ENCODE peak calls at places on chromosomes 1 and 21, in nine cellular contexts. X is cardiac muscle cell; L is naive thymus-derived CD4-positive, alpha-beta T cell; W is uterus; P is fibroblast of lung; B is dorsolateral prefrontal cortex; O is CD4-positive, alpha-beta T cell; R is small intestine; N is lower lobe of right lung. U is an unnamed sample. For H3K27me3, the result is how much of the 10 kb centered on the place peaks cover.

GRCh38 chr1:229758101-229759036 is 132.3 kb downstream of the URB2 start:
- DNase-seq in X (no peak), L (no peak), W (no peak), P (no peak), B (no peak), O (no peak), R (no peak), N (no peak), U (no peak)

GRCh38 chr1:40546957-40547356 is 15.5 kb downstream of the ZNF684 start:
- DNase-seq in X (no peak), L (no peak), W (no peak), P (no peak), B (no peak), O (no peak), R (no peak), N (no peak), U (no peak)

GRCh38 chr1:186050360-186050759 is 316.2 kb downstream of the HMCN1 start:
- DNase-seq in X (no peak), L (no peak), W (no peak), P (peak), B (no peak), O (no peak), R (no peak), N (no peak), U (no peak)

GRCh38 chr1:225651872-225652725 is 824 bp downstream of the ENAH start:
- DNase-seq in X (peak), L (no peak), W (no peak), P (peak), B (peak), O (no peak), R (peak), N (no peak), U (no peak)

GRCh38 chr1:36457691-36458090 is 6.5 kb downstream of the MRPS15 start:
- DNase-seq in X (no peak), L (no peak), W (no peak), P (no peak), B (no peak), O (no peak), R (no peak), N (no peak), U (no peak)

GRCh38 chr1:35808376-35809155 is 750 bp downstream of the AGO4 start:
- DNase-seq in X (peak), L (no peak), W (peak), P (peak), B (peak), O (no peak), R (no peak), N (peak), U (peak)

GRCh38 chr1:208142632-208143390 is 101.4 kb downstream of the PLXNA2 start:
- DNase-seq in X (no peak), L (no peak), W (peak), P (no peak), B (no peak), O (no peak), R (no peak), N (no peak), U (no peak)

GRCh38 chr1:225933072-225933471 is 7.9 kb downstream of the LEFTY2 start:
- DNase-seq in X (no peak), L (no peak), W (no peak), P (peak), B (no peak), O (no peak), R (no peak), N (no peak), U (no peak)

GRCh38 chr1:5938068-5938740 is 54.0 kb downstream of the NPHP4 start:
- DNase-seq in X (no peak), L (no peak), W (no peak), P (peak), B (no peak), O (no peak), R (no peak), N (no peak), U (no peak)

GRCh38 chr1:61742620-61743431 is 546 bp downstream of the PATJ start:
- DNase-seq in X (peak), L (no peak), W (peak), P (peak), B (peak), O (no peak), R (peak), N (peak), U (no peak)

GRCh38 chr1:24793762-24794161 is 48.5 kb downstream of the CLIC4 start:
- DNase-seq in X (no peak), L (no peak), W (no peak), P (peak), B (no peak), O (no peak), R (no peak), N (no peak), U (no peak)

GRCh38 chr1:91440845-91441244 is 36.2 kb upstream of the HFM1 start:
- DNase-seq in X (no peak), L (no peak), W (no peak), P (peak), B (no peak), O (no peak), R (no peak), N (no peak), U (no peak)

GRCh38 chr1:234899041-234899787 is 229.4 kb downstream of the TOMM20 start:
- DNase-seq in X (no peak), L (no peak), W (no peak), P (no peak), B (no peak), O (no peak), R (no peak), N (peak), U (no peak)

GRCh38 chr21:44517175-44517899 is 22.7 kb downstream of the KRTAP10-1 start:
- DNase-seq in X (peak), L (no peak), W (no peak), P (peak), B (no peak), O (no peak), R (peak), N (peak), U (no peak)

GRCh38 chr1:245337829-245338484 is 183.2 kb downstream of the KIF26B start:
- DNase-seq in X (peak), L (no peak), W (no peak), P (peak), B (no peak), O (no peak), R (no peak), N (no peak), U (no peak)

GRCh38 chr1:206685749-206686485 is 1.2 kb downstream of the MAPKAPK2 start:
- DNase-seq in X (peak), L (peak), W (peak), P (peak), B (no peak), O (peak), R (peak), N (peak), U (peak)

GRCh38 chr1:246769306-246769705 is 45.1 kb downstream of the SCCPDH start:
- DNase-seq in X (no peak), L (no peak), W (no peak), P (peak), B (no peak), O (no peak), R (no peak), N (no peak), U (no peak)

GRCh38 chr1:48556161-48556850 is 84.3 kb upstream of the SPATA6 start:
- DNase-seq in X (no peak), L (no peak), W (no peak), P (no peak), B (no peak), O (no peak), R (no peak), N (no peak), U (no peak)

GRCh38 chr1:207983044-207983443 is 72.1 kb upstream of the CD34 start:
- DNase-seq in X (no peak), L (no peak), W (no peak), P (no peak), B (no peak), O (no peak), R (peak), N (no peak), U (no peak)

GRCh38 chr1:17635276-17635675 is 95.8 kb downstream of the ARHGEF10L start:
- DNase-seq in X (no peak), L (no peak), W (no peak), P (no peak), B (peak), O (no peak), R (no peak), N (no peak), U (no peak)

GRCh38 chr1:71390518-71390917 is 309.7 kb upstream of the ZRANB2 start:
- DNase-seq in X (no peak), L (no peak), W (no peak), P (no peak), B (no peak), O (no peak), R (no peak), N (no peak), U (no peak)

GRCh38 chr1:241413386-241413785 is 56.4 kb upstream of the RGS7 start:
- DNase-seq in X (no peak), L (no peak), W (no peak), P (peak), B (peak), O (no peak), R (no peak), N (no peak), U (no peak)

GRCh38 chr1:12095822-12096263 is 32.7 kb downstream of the TNFRSF8 start:
- DNase-seq in X (no peak), L (no peak), W (no peak), P (no peak), B (no peak), O (no peak), R (no peak), N (no peak), U (no peak)

GRCh38 chr1:151984313-151984956 is 9.2 kb downstream of the S100A10 start:
- DNase-seq in X (no peak), L (no peak), W (no peak), P (no peak), B (no peak), O (no peak), R (peak), N (no peak), U (peak)

DNA sequence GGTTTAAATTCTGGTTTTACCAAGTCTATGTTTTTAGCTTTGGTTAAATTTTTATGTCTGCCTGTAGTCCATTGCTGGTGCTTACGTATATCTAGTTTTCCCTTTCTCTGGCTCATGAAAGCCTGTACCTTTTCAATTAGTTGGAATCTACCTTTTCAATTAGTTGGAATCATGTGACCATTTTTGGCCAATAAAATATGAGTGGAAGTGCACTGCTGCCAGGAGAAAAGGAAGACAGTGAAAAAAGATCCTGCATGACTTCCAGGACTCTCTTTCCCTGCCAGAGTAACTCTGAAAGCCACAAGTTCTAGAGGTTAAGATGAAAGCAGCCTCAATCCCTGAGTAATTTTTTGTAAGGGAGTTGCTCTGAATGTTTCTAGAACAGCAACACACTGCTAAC is 2.2 kb upstream of the GRIK1 start:
- DNase-seq in X (no peak), L (no peak), W (no peak), P (no peak), B (no peak), O (no peak), R (no peak), N (no peak), U (no peak)
- H3K27me3 ChIP-seq in X (half or more), L (under half), W (under half), P (under half), B (under half), O (under half), R (under half), N (under half), U (under half)

DNA sequence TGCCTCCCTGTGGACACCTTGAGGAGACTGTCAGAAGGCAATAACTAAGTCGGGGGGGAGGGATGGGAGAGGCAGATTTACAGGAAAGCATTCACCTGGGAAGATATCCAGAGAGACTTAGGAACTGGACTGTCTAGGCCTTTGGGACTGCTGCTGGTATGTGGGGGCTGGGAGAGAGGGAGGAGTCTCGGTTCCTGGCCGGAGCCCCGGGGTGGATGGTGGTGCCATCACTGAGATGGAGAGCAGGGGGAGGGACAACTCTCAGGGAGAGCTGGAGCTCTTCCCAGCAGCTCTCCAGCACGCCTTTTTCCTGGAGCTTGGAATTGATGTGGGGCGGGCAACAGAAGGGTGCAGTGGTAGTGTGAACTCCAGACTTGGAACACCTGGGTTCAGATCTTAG is 22.1 kb downstream of the PTPRF start:
- DNase-seq in X (no peak), L (no peak), W (peak), P (peak), B (no peak), O (no peak), R (peak), N (peak), U (no peak)
- H3K27ac ChIP-seq in X (no peak), L (no peak), W (peak), P (no peak), B (peak), O (no peak), R (no peak), N (no peak), U (no peak)

GRCh38 chr1:156129687-156130577 is 15.4 kb downstream of the LMNA start:
- DNase-seq in X (peak), L (peak), W (peak), P (peak), B (peak), O (peak), R (peak), N (peak), U (peak)
- H3K27me3 ChIP-seq in X (under half), L (under half), W (under half), P (under half), B (under half), O (under half), R (under half), N (under half), U (under half)

GRCh38 chr21:15728046-15728445 is 1.7 kb upstream of the USP25 start:
- DNase-seq in X (no peak), L (no peak), W (no peak), P (no peak), B (no peak), O (no peak), R (no peak), N (no peak), U (no peak)

GRCh38 chr21:15730484-15731242 is 881 bp downstream of the USP25 start:
- DNase-seq in X (no peak), L (peak), W (no peak), P (peak), B (peak), O (no peak), R (peak), N (no peak), U (no peak)

GRCh38 chr21:15731243-15731613 is 1.4 kb downstream of the USP25 start:
- DNase-seq in X (no peak), L (peak), W (no peak), P (peak), B (no peak), O (no peak), R (peak), N (no peak), U (no peak)

GRCh38 chr21:15729674-15730483 is at the start of gene USP25:
- DNase-seq in X (peak), L (peak), W (peak), P (peak), B (peak), O (peak), R (peak), N (peak), U (peak)

DNA sequence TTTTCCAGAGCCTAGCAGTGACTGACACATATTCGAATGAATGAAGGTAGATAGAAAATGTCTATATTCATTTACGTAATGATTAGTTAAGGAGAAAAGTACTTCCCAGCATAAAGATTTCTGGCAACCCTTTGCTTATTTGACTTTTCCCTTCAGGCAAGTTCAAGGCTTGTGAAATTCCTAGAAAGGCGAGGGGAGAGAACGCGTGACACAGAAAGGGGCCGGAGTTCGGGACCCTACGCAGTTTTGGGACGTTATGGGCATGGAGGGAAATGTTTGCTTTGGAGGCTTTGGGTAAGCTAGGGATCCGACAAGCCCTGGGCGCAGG is 472 bp upstream of the USP25 start:
- DNase-seq in X (no peak), L (no peak), W (no peak), P (peak), B (no peak), O (no peak), R (no peak), N (no peak), U (no peak)
- H3K27ac ChIP-seq in X (peak), L (peak), W (peak), P (no peak), B (peak), O (no peak), R (peak), N (peak), U (peak)

GRCh38 chr1:75131593-75132420 is 2.4 kb upstream of the LHX8 start:
- DNase-seq in X (no peak), L (no peak), W (no peak), P (no peak), B (no peak), O (no peak), R (no peak), N (no peak), U (no peak)

GRCh38 chr1:75130865-75131592 is 3.2 kb upstream of the LHX8 start:
- DNase-seq in X (peak), L (no peak), W (no peak), P (no peak), B (no peak), O (no peak), R (no peak), N (no peak), U (no peak)

GRCh38 chr1:75127916-75128717 is 6.1 kb upstream of the LHX8 start:
- DNase-seq in X (no peak), L (no peak), W (no peak), P (no peak), B (no peak), O (no peak), R (no peak), N (no peak), U (no peak)

GRCh38 chr1:75130312-75130677 is 3.9 kb upstream of the LHX8 start:
- DNase-seq in X (peak), L (no peak), W (no peak), P (no peak), B (no peak), O (no peak), R (no peak), N (no peak), U (no peak)

DNA sequence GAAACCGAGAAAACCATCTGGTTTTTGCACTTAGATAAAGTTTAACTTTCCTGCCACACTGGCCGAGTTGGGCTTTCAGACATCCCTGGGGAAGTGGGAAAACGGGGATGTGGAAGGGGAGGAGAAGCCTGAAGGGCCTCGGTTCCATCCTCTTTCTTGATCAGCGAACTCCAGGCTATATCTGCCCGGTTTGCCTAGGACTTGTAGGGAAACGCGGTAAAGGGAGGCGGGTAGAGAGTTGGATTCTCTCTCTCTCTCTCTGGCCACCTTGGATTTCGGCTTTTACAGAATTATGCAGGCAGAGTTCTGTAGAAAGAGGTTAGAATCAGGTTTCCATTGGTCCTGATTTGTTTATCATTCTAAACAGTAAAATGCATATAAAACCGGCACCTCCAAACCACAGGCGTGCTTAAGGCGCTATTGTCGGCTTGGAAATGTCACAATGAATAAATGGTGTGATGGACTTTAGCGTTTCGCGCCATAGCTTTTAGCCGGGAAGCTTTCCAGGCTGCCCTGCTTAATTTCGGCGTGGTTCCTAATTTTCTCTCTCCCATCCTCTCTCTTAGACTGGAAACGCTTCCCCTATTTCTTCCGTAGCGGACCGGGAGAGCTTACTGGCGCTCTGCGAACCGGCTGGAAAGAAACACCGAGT is 4.4 kb upstream of the LHX8 start:
- DNase-seq in X (no peak), L (no peak), W (no peak), P (no peak), B (no peak), O (no peak), R (no peak), N (no peak), U (no peak)
- H3K27me3 ChIP-seq in X (half or more), L (under half), W (under half), P (half or more), B (half or more), O (half or more), R (half or more), N (half or more), U (under half)

GRCh38 chr1:154416496-154417337 is 11.6 kb downstream of the IL6R start:
- DNase-seq in X (no peak), L (no peak), W (peak), P (no peak), B (no peak), O (no peak), R (no peak), N (peak), U (no peak)
- H3K27ac ChIP-seq in X (no peak), L (peak), W (peak), P (no peak), B (no peak), O (no peak), R (no peak), N (no peak), U (no peak)

DNA sequence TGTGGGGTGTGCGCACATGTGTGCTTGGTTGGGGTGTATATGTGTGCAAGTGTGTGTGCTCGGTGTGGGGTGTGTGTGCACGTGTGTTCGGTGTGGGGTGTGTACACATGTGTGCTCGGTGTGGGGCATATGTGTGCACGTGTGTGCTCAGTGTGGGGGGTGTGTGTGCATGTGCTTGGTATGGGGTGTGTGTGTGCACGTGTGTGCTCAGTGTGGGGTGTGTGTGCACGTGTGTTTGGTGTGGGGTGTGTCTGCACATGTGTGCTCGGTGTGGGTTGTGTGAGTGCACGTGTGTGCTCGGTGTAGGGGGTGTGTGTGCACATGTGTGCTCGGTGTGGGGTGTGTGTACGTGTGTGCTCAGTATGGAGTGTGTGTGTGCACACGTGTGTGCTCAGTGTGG is 77.5 kb downstream of the PRDM16 start:
- DNase-seq in X (no peak), L (no peak), W (no peak), P (no peak), B (no peak), O (no peak), R (no peak), N (no peak), U (no peak)
- H3K27me3 ChIP-seq in X (under half), L (under half), W (under half), P (under half), B (under half), O (under half), R (under half), N (under half), U (under half)

GRCh38 chr1:85091647-85092295 is 43.5 kb upstream of the MCOLN3 start:
- DNase-seq in X (no peak), L (no peak), W (no peak), P (no peak), B (no peak), O (no peak), R (no peak), N (no peak), U (no peak)
- H3K27ac ChIP-seq in X (no peak), L (no peak), W (no peak), P (no peak), B (no peak), O (no peak), R (no peak), N (no peak), U (no peak)

GRCh38 chr1:181099152-181100014 is 10.9 kb downstream of the IER5 start:
- DNase-seq in X (no peak), L (no peak), W (no peak), P (peak), B (no peak), O (no peak), R (no peak), N (no peak), U (no peak)
- H3K27me3 ChIP-seq in X (under half), L (under half), W (under half), P (under half), B (under half), O (under half), R (under half), N (under half), U (under half)

GRCh38 chr1:202616355-202616910 is 93.8 kb downstream of the SYT2 start:
- DNase-seq in X (no peak), L (no peak), W (no peak), P (no peak), B (no peak), O (no peak), R (no peak), N (no peak), U (no peak)
- H3K27ac ChIP-seq in X (no peak), L (no peak), W (peak), P (no peak), B (no peak), O (no peak), R (no peak), N (no peak), U (no peak)

U was measured in CD8-positive, alpha-beta memory T cell.